ENCODE peak calls at places on chromosomes 5 and 9, in five cellular contexts. G, E, J, M and A are unnamed samples.
A peak's percentile ranks its signal among the peaks of the same experiment; 100 is the strongest.

GRCh38 chr9:69346596-69347390 is 21.8 kb downstream of the ENTREP1 start:
- DNase-seq in G (no peak), J (no peak), E (no peak), M (no peak), A (no peak)

GRCh38 chr9:99137225-99137624 is 32.3 kb downstream of the TGFBR1 start:
- DNase-seq in G (no peak), J (no peak), M (no peak), E (no peak), A (no peak)

GRCh38 chr9:128550226-128550625 is 2.2 kb upstream of the SPTAN1 start:
- DNase-seq in G (no peak), E (peak; percentile 42), M (no peak), J (peak; percentile 14), A (no peak)

GRCh38 chr5:44952376-44952775 is 143.6 kb downstream of the MRPS30 start:
- DNase-seq in M (no peak), J (peak; percentile 10), E (no peak), G (no peak), A (peak; percentile 10)

GRCh38 chr9:135075234-135076142 is 12.0 kb upstream of the OLFM1 start:
- DNase-seq in J (peak; percentile 83), E (no peak), M (peak; percentile 42), G (no peak), A (peak; percentile 2)

GRCh38 chr5:178460598-178461425 is 129.4 kb downstream of the COL23A1 start:
- DNase-seq in G (no peak), J (peak; percentile 82), E (peak; percentile 72), M (peak; percentile 23), A (no peak)

GRCh38 chr9:70258692-70259511 is at the start of gene SMC5:
- DNase-seq in G (peak; percentile 83), M (peak; percentile 60), J (peak; percentile 91), E (peak; percentile 88), A (peak; percentile 93)

GRCh38 chr5:66963559-66963971 is 233.0 kb downstream of the CD180 start:
- DNase-seq in M (no peak), J (no peak), E (no peak), G (no peak), A (peak; percentile 41)

GRCh38 chr5:110105692-110106091 is 416.0 kb downstream of the MAN2A1 start:
- DNase-seq in J (no peak), M (no peak), G (no peak), E (no peak), A (peak; percentile 4)

GRCh38 chr9:90019596-90019995 is 414.8 kb downstream of the GADD45G start:
- DNase-seq in E (no peak), J (no peak), M (no peak), G (no peak), A (no peak)

GRCh38 chr9:98721643-98722042 is 12.9 kb upstream of the GABBR2 start:
- DNase-seq in M (no peak), G (no peak), E (no peak), J (no peak), A (no peak)

GRCh38 chr9:86706391-86706790 is 240.9 kb downstream of the GAS1 start:
- DNase-seq in G (no peak), M (no peak), J (no peak), E (no peak), A (peak; percentile 52)

GRCh38 chr9:20477940-20478620 is 144.2 kb downstream of the MLLT3 start:
- DNase-seq in J (no peak), E (no peak), G (no peak), M (no peak), A (peak; percentile 60)

GRCh38 chr9:122463828-122464632 is 13.7 kb downstream of the OR1J1 start:
- DNase-seq in E (peak; percentile 20), M (no peak), G (no peak), J (no peak), A (no peak)

GRCh38 chr5:79835220-79835714 is 145.6 kb downstream of the CMYA5 start:
- DNase-seq in J (no peak), G (no peak), E (no peak), M (no peak), A (no peak)

GRCh38 chr5:33690736-33691135 is 201.1 kb downstream of the ADAMTS12 start:
- DNase-seq in E (no peak), G (peak; percentile 47), M (no peak), J (no peak), A (peak; percentile 89)

GRCh38 chr9:98882569-98882923 is 61.2 kb upstream of the COL15A1 start:
- DNase-seq in J (no peak), G (no peak), E (no peak), M (no peak), A (no peak)

GRCh38 chr5:1312993-1313833 is 18.3 kb upstream of the TERT start:
- DNase-seq in J (no peak), G (no peak), E (peak; percentile 24), M (no peak), A (no peak)

GRCh38 chr5:146640285-146640896 is 124.4 kb upstream of the GPR151 start:
- DNase-seq in M (no peak), G (no peak), E (no peak), J (no peak), A (no peak)

GRCh38 chr9:76680716-76681431 is 83.4 kb upstream of the PCA3 start:
- DNase-seq in G (no peak), M (no peak), E (no peak), J (no peak), A (no peak)

GRCh38 chr5:71891856-71892255 is 172.8 kb downstream of the CARTPT start:
- DNase-seq in E (no peak), M (no peak), J (no peak), G (no peak), A (peak; percentile 66)

GRCh38 chr5:129972774-129973173 is 68.5 kb downstream of the CHSY3 start:
- DNase-seq in G (no peak), E (no peak), J (no peak), M (no peak), A (no peak)

GRCh38 chr5:138461343-138462125 is 3.7 kb upstream of the EGR1 start:
- DNase-seq in M (no peak), G (peak; percentile 66), E (no peak), J (no peak), A (peak; percentile 91)

GRCh38 chr5:40074801-40075200 is 604.9 kb upstream of the PTGER4 start:
- DNase-seq in M (no peak), G (no peak), J (no peak), E (no peak), A (no peak)

GRCh38 chr9:130001185-130001584 is 41.8 kb downstream of the FNBP1 start:
- DNase-seq in J (no peak), M (no peak), E (no peak), G (no peak), A (no peak)

GRCh38 chr9:104747245-104747564 is 278 bp upstream of the NIPSNAP3A start:
- DNase-seq in M (no peak), G (no peak), E (no peak), J (no peak), A (no peak)

GRCh38 chr5:159864885-159865622 is 51.2 kb upstream of the ADRA1B start:
- DNase-seq in G (no peak), M (no peak), E (no peak), J (no peak), A (peak; percentile 94)

GRCh38 chr5:68350176-68350575 is 134.6 kb downstream of the PIK3R1 start:
- DNase-seq in J (no peak), E (no peak), G (no peak), M (no peak), A (no peak)

GRCh38 chr9:13186091-13186490 is 93.4 kb downstream of the MPDZ start:
- DNase-seq in G (no peak), J (no peak), M (no peak), E (no peak), A (peak; percentile 22)

GRCh38 chr5:71830626-71831539 is 111.8 kb downstream of the CARTPT start:
- DNase-seq in M (no peak), J (peak; percentile 44), E (no peak), G (peak; percentile 86), A (peak; percentile 94)

GRCh38 chr9:22838266-22838665 is 391.6 kb downstream of the DMRTA1 start:
- DNase-seq in E (no peak), J (no peak), M (no peak), G (no peak), A (no peak)

GRCh38 chr5:178125253-178125916 is 5.4 kb upstream of the RMND5B start:
- DNase-seq in M (no peak), E (no peak), G (no peak), J (no peak), A (peak; percentile 50)

GRCh38 chr9:97484134-97484533 is 17.3 kb upstream of the TMOD1 start:
- DNase-seq in G (no peak), E (no peak), M (peak; percentile 13), J (peak; percentile 66), A (no peak)

GRCh38 chr5:168727547-168728120 is 148.5 kb upstream of the PANK3 start:
- DNase-seq in J (no peak), E (no peak), M (no peak), G (no peak), A (no peak)

GRCh38 chr5:27020965-27021364 is 17.4 kb downstream of the CDH9 start:
- DNase-seq in E (no peak), J (no peak), M (no peak), G (no peak), A (peak; percentile 28)

GRCh38 chr9:99680191-99680590 is 141.5 kb upstream of the NR4A3 start:
- DNase-seq in J (no peak), E (no peak), M (no peak), G (peak; percentile 57), A (peak; percentile 31)

GRCh38 chr9:107504585-107505455 is 15.3 kb upstream of the KLF4 start:
- DNase-seq in G (peak; percentile 93), E (no peak), M (no peak), J (no peak), A (peak; percentile 89)

GRCh38 chr5:55856511-55857246 is 5.5 kb downstream of the IL31RA start:
- DNase-seq in J (no peak), G (no peak), M (no peak), E (no peak), A (no peak)